ENCODE peak calls at places on chromosomes 7 and 10, in six cellular contexts. L, R, Z, D, V and I are unnamed samples.
A peak's percentile ranks its signal among the peaks of the same experiment; 100 is the strongest.

GRCh38 chr10:68301301-68301700 is 30.6 kb upstream of the HNRNPH3 start:
- DNase-seq in L (no peak), R (no peak), Z (no peak), D (no peak), V (no peak), I (no peak)

GRCh38 chr7:5429253-5429856 is 5.7 kb upstream of the TNRC18 start:
- DNase-seq in L (no peak), R (no peak), Z (no peak), D (peak; percentile 77), V (peak; percentile 69), I (peak; percentile 70)

GRCh38 chr7:114297121-114297520 is 117.5 kb upstream of the FOXP2 start:
- DNase-seq in L (no peak), R (no peak), Z (no peak), D (no peak), V (no peak), I (peak; percentile 23)

GRCh38 chr10:86690657-86691084 is 22.4 kb downstream of the LDB3 start:
- DNase-seq in L (no peak), R (no peak), Z (no peak), D (no peak), V (no peak), I (no peak)

GRCh38 chr10:58424176-58424575 is 39.0 kb downstream of the TFAM start:
- DNase-seq in L (no peak), R (no peak), Z (no peak), D (no peak), V (no peak), I (no peak)

GRCh38 chr10:102549549-102549948 is 45.8 kb downstream of the SUFU start:
- DNase-seq in L (no peak), R (no peak), Z (no peak), D (no peak), V (no peak), I (no peak)

GRCh38 chr7:120030871-120031270 is 242.1 kb upstream of the KCND2 start:
- DNase-seq in L (no peak), R (no peak), Z (no peak), D (no peak), V (no peak), I (no peak)

GRCh38 chr10:69640196-69640980 is 10.3 kb downstream of the FAM241B start:
- DNase-seq in L (no peak), R (no peak), Z (no peak), D (peak; percentile 80), V (no peak), I (no peak)

GRCh38 chr10:114698271-114699185 is 40.5 kb upstream of the ABLIM1 start:
- DNase-seq in L (no peak), R (no peak), Z (no peak), D (no peak), V (no peak), I (no peak)

GRCh38 chr7:48087349-48087748 is 1.7 kb upstream of the UPP1 start:
- DNase-seq in L (no peak), R (no peak), Z (no peak), D (peak; percentile 41), V (no peak), I (no peak)

GRCh38 chr7:112202819-112203218 is 3.4 kb downstream of the DOCK4 start:
- DNase-seq in L (no peak), R (no peak), Z (no peak), D (no peak), V (peak; percentile 49), I (no peak)

GRCh38 chr10:60367431-60367830 is 22.2 kb downstream of the ANK3 start:
- DNase-seq in L (no peak), R (no peak), Z (no peak), D (no peak), V (no peak), I (no peak)

GRCh38 chr10:17129711-17130110 is at the start of gene CUBN:
- DNase-seq in L (no peak), R (no peak), Z (no peak), D (no peak), V (no peak), I (no peak)

GRCh38 chr10:9828110-9828509 is 1189.6 kb upstream of the CELF2 start:
- DNase-seq in L (no peak), R (no peak), Z (no peak), D (no peak), V (no peak), I (no peak)

GRCh38 chr7:38107486-38107893 is 70.6 kb upstream of the STARD3NL start:
- DNase-seq in L (peak; percentile 57), R (peak; percentile 25), Z (peak; percentile 9), D (peak; percentile 52), V (peak; percentile 50), I (peak; percentile 42)

GRCh38 chr10:127907411-127908105 is 655 bp downstream of the PTPRE start:
- DNase-seq in L (no peak), R (no peak), Z (no peak), D (peak; percentile 48), V (peak; percentile 75), I (no peak)

GRCh38 chr7:85828654-85829053 is 641.8 kb upstream of the SEMA3D start:
- DNase-seq in L (no peak), R (no peak), Z (no peak), D (no peak), V (no peak), I (no peak)

GRCh38 chr10:103479135-103479534 is at the start of gene CALHM3:
- DNase-seq in L (no peak), R (no peak), Z (no peak), D (peak; percentile 46), V (no peak), I (no peak)

GRCh38 chr7:4080013-4080412 is 602.1 kb upstream of the FOXK1 start:
- DNase-seq in L (no peak), R (no peak), Z (no peak), D (no peak), V (no peak), I (no peak)

GRCh38 chr10:93165367-93165766 is 91.7 kb downstream of the CYP26A1 start:
- DNase-seq in L (no peak), R (no peak), Z (no peak), D (no peak), V (no peak), I (no peak)

GRCh38 chr7:69373171-69374035 is 224.9 kb upstream of the AUTS2 start:
- DNase-seq in L (no peak), R (no peak), Z (no peak), D (no peak), V (no peak), I (no peak)

DNA sequence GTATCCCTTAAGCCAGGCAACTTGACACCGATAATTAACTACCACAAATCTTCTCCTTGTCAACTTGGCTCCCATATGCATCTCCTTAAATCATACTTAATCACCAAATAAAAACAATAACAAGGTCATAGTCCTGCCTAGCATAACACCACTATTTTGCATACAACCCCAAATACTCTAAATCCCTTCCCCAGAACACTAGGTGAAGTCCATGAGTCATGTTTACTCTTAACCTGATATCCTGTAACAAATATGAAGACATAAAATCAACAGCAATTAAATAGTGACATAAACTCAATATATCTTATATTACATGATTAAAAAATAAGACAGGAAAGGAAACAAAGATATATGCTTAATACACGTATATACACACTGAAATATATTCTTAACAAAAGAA is 362.0 kb downstream of the ETV1 start:
- DNase-seq in L (no peak), R (no peak), Z (no peak), D (no peak), V (no peak), I (no peak)
- H3K9me3 ChIP-seq in L (no peaks in the 10 kb centered on the region), R (no peaks in the 10 kb centered on the region), Z (no peaks in the 10 kb centered on the region), D (no peaks in the 10 kb centered on the region), V (no peaks in the 10 kb centered on the region), I (no peaks in the 10 kb centered on the region)

GRCh38 chr7:35819310-35819709 is 18.5 kb downstream of the SEPTIN7 start:
- DNase-seq in L (no peak), R (no peak), Z (no peak), D (no peak), V (no peak), I (no peak)

GRCh38 chr7:35816514-35816913 is 15.7 kb downstream of the SEPTIN7 start:
- DNase-seq in L (no peak), R (no peak), Z (no peak), D (peak; percentile 65), V (no peak), I (no peak)

GRCh38 chr7:35818513-35818912 is 17.7 kb downstream of the SEPTIN7 start:
- DNase-seq in L (no peak), R (no peak), Z (no peak), D (no peak), V (no peak), I (no peak)

GRCh38 chr7:35817181-35817580 is 16.3 kb downstream of the SEPTIN7 start:
- DNase-seq in L (no peak), R (no peak), Z (no peak), D (no peak), V (no peak), I (no peak)

DNA sequence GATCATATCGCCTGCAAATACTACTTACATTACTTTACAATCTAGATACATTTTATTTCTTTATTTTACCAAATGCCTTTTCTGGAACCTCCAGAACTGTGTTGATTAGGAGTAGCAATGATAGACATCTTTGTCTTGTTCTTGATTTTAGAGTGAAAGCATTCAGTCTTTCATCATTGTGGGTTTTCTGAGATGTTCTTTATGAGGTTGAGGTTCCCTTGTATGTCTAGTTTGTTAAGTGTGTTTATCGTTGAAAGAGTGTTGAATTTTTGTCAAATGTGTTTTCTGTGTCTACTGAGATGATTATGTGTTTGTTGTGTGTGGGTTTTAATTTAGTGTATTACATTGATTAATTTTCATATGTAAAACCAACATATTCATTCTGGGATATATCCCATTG is 17.1 kb downstream of the SEPTIN7 start:
- DNase-seq in L (no peak), R (no peak), Z (no peak), D (no peak), V (no peak), I (no peak)
- H3K9me3 ChIP-seq in L (peaks cover 5% of the 10 kb centered on the region), R (no peaks in the 10 kb centered on the region), Z (no peaks in the 10 kb centered on the region), D (no peaks in the 10 kb centered on the region), V (no peaks in the 10 kb centered on the region), I (no peaks in the 10 kb centered on the region)

DNA sequence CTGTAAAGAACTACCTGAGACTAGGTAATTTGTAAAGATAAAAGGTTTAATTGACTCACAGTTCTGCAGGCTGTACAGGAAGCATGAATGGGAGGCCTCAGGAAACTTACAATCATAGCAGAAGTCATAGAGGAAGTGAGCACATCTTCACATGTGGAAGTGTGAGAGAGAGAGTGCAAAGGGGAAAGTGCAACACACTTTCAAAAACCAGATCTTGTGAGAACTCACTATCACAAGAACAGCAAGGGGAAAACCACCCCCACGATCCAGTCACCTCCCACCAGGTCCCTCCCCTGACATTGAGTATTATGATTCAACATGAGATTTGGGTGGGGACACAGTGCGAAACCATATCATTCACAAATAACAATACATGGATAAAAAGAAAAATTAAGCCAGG is 24.5 kb downstream of the AVL9 start:
- DNase-seq in L (no peak), R (no peak), Z (no peak), D (no peak), V (no peak), I (no peak)
- H3K9me3 ChIP-seq in L (no peaks in the 10 kb centered on the region), R (no peaks in the 10 kb centered on the region), Z (peaks cover 9% of the 10 kb centered on the region), D (peaks cover 18% of the 10 kb centered on the region), V (no peaks in the 10 kb centered on the region), I (no peaks in the 10 kb centered on the region)

DNA sequence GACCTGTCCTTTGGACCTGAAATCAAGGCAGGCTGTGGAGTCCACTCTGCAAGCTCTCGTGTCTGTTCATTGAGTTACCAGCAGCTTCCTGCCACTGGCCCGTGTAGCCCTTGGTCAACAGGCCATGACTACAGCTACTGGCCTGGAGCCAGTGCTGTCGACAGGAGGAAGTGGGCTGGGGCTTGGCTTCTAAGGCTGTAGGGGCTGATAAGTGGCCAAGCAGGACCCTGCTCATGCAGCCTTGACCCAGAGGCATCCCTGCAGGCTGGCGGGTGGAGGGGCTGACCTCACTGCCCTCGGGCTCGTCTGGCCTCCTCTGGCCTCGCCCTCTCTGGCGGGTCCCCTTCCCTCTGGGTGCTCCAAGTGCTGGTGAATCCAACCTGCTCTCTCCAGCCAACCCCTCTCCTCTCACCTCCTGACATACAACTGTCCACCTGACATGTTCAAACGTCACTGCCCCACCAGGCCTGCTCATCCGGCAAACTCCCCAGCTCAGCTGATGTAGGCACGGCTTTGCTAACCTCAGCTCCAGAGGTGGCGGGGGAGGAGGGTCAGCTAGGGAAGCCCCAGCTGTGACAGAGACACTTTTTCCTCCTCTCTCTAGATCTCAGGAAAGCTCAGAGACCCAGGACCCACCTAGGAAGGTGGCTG is 188.6 kb upstream of the LYZL2 start:
- DNase-seq in L (no peak), R (no peak), Z (no peak), D (no peak), V (peak; percentile 87), I (no peak)
- H3K9me3 ChIP-seq in L (no peaks in the 10 kb centered on the region), R (no peaks in the 10 kb centered on the region), Z (no peaks in the 10 kb centered on the region), D (no peaks in the 10 kb centered on the region), V (no peaks in the 10 kb centered on the region), I (no peaks in the 10 kb centered on the region)